ENCODE peak calls at places on chromosomes 3 and 15, in seven cellular contexts. V is neural crest cell, J is fibroblast of mammary gland, U is astrocyte of the spinal cord, H is H9, Z is cardiac muscle cell, Q is Caco-2. O is an unnamed sample.

GRCh38 chr3:176587089-176587488 is 610.2 kb downstream of the TBL1XR1 start:
- DNase-seq in V (no peak), J (no peak), U (no peak), H (no peak), Z (peak), Q (no peak), O (no peak)

GRCh38 chr3:11391930-11392688 is 119.9 kb downstream of the ATG7 start:
- DNase-seq in V (no peak), J (peak), U (peak), H (no peak), Z (peak), Q (no peak), O (no peak)

GRCh38 chr3:101851833-101852232 is 2.5 kb downstream of the NFKBIZ start:
- DNase-seq in V (no peak), J (no peak), U (no peak), H (no peak), Z (no peak), Q (no peak), O (no peak)

GRCh38 chr15:49876401-49877038 is 242.5 kb downstream of the ATP8B4 start:
- DNase-seq in V (no peak), J (no peak), U (no peak), H (peak), Z (peak), Q (peak), O (peak)

GRCh38 chr15:65391732-65392131 is 13.9 kb upstream of the IGDCC3 start:
- DNase-seq in V (no peak), J (no peak), U (no peak), H (no peak), Z (no peak), Q (no peak), O (no peak)

GRCh38 chr15:78915341-78916087 is 29.3 kb downstream of the CTSH start:
- DNase-seq in V (no peak), J (peak), U (peak), H (no peak), Z (peak), Q (no peak), O (no peak)

GRCh38 chr3:188796122-188796631 is 375.6 kb upstream of the TPRG1 start:
- DNase-seq in V (no peak), J (peak), U (peak), H (no peak), Z (peak), Q (no peak), O (no peak)

GRCh38 chr15:88764448-88764847 is 38.8 kb upstream of the ACAN start:
- DNase-seq in V (no peak), J (no peak), U (no peak), H (no peak), Z (no peak), Q (no peak), O (no peak)

GRCh38 chr15:67199881-67200763 is 54.3 kb downstream of the AAGAB start:
- DNase-seq in V (no peak), J (peak), U (no peak), H (no peak), Z (peak), Q (no peak), O (no peak)

GRCh38 chr15:37370938-37371337 is 270.6 kb upstream of the MEIS2 start:
- DNase-seq in V (no peak), J (no peak), U (no peak), H (no peak), Z (no peak), Q (no peak), O (no peak)

GRCh38 chr3:11134794-11135193 is 19.5 kb upstream of the HRH1 start:
- DNase-seq in V (no peak), J (peak), U (no peak), H (no peak), Z (peak), Q (no peak), O (no peak)

GRCh38 chr15:31178705-31179104 is 77.2 kb upstream of the TRPM1 start:
- DNase-seq in V (no peak), J (no peak), U (no peak), H (no peak), Z (no peak), Q (no peak), O (no peak)

GRCh38 chr3:133595341-133595740 is 21.9 kb downstream of the CDV3 start:
- DNase-seq in V (no peak), J (peak), U (no peak), H (no peak), Z (no peak), Q (no peak), O (no peak)

GRCh38 chr3:13762931-13763330 is 116.9 kb downstream of the WNT7A start:
- DNase-seq in V (no peak), J (no peak), U (no peak), H (no peak), Z (no peak), Q (no peak), O (no peak)
- TF ChIP-seq CTCF in V (peak), J (no peak), U (no peak), H (peak), Z (no peak), Q (no peak), O (no peak)

GRCh38 chr3:129611812-129612349 is 5.4 kb upstream of the PLXND1 start:
- DNase-seq in V (no peak), J (no peak), U (peak), H (peak), Z (peak), Q (peak), O (no peak)
- TF ChIP-seq CTCF in V (no peak), J (no peak), U (no peak), H (no peak), Z (no peak), Q (no peak), O (no peak)

GRCh38 chr3:111972891-111973290 is 5.9 kb upstream of the ABHD10 start:
- DNase-seq in V (no peak), J (no peak), U (no peak), H (no peak), Z (no peak), Q (no peak), O (no peak)
- TF ChIP-seq CTCF in V (no peak), J (no peak), U (no peak), H (no peak), Z (no peak), Q (no peak), O (no peak)

DNA sequence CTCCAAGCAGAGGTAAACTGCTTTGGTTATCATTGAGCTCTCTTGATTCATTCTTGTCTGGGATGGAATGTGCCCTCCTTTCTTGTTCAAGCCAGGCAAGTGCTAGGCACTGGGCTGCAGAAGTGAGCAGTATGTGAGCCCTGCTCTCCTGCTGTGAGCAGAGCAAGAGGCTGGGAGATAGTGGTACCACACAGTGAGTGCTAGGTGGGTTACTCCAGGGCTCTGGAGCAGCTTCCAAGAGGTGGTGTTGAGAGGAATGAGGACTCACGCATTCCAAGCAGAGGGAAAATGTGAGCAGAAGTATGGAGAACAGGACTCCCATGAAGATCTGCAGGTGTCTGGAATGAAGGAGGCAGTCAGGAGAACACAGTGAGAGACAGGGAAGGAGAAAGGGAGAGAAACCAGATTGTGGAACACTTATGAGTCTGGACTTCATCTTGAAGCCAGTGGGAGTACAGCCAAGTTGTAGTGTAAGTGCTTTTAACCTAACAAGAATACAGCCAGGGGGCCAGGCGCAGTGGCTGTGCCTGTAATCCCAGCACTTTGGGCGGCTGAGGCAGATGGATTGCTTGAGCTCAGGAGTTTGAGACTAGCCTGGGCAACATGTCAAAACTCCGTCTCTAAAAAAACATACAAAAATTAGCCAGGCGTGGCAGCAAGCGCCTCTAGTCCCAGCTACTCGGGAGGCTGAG is 199.9 kb upstream of the CTDSPL start:
- DNase-seq in V (no peak), J (no peak), U (no peak), H (no peak), Z (no peak), Q (no peak), O (no peak)
- TF ChIP-seq CTCF in V (no peak), J (no peak), U (no peak), H (no peak), Z (no peak), Q (no peak), O (no peak)

DNA sequence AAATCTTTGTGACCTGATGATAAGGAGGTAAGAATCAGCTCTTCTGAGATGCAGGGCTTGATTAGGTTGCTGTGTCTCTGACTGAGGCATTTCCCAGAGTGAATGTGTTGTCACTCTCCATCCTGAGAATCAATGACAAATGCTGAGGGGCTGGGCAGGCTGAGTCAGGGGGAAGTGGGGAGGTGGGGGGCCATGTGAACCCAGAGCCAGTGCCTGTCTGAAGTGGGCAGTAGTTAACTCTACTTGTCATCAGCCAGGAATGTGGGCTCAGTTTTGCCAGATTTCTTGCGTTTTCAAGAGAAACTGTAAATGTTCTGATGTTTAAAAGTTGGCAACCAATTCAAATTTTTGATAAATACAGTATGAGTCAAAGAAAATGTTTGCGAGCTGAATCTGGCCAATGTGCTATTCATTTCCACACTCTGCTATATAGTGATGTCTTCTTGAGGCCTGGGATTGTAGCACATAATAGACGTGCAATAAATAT is 3.1 kb upstream of the BNC1 start:
- DNase-seq in V (no peak), J (peak), U (peak), H (no peak), Z (peak), Q (no peak), O (no peak)
- TF ChIP-seq CTCF in V (no peak), J (no peak), U (no peak), H (no peak), Z (no peak), Q (no peak), O (no peak)

GRCh38 chr15:57735406-57735805 is 28.9 kb downstream of the POLR2M start:
- DNase-seq in V (no peak), J (no peak), U (no peak), H (no peak), Z (no peak), Q (no peak), O (peak)

GRCh38 chr15:57735891-57736290 is 29.4 kb downstream of the POLR2M start:
- DNase-seq in V (no peak), J (no peak), U (no peak), H (no peak), Z (no peak), Q (no peak), O (no peak)

GRCh38 chr15:57731543-57732103 is 25.1 kb downstream of the POLR2M start:
- DNase-seq in V (no peak), J (no peak), U (no peak), H (no peak), Z (no peak), Q (no peak), O (no peak)

GRCh38 chr15:57734860-57735259 is 28.3 kb downstream of the POLR2M start:
- DNase-seq in V (no peak), J (no peak), U (no peak), H (no peak), Z (no peak), Q (no peak), O (peak)

GRCh38 chr15:57732526-57733331 is 26.2 kb downstream of the POLR2M start:
- DNase-seq in V (peak), J (peak), U (peak), H (peak), Z (peak), Q (peak), O (peak)
- TF ChIP-seq CTCF in V (peak), J (peak), U (peak), H (peak), Z (peak), Q (peak), O (peak)

GRCh38 chr15:40441736-40442531 is 1.2 kb downstream of the BAHD1 start:
- DNase-seq in V (peak), J (no peak), U (no peak), H (no peak), Z (no peak), Q (peak), O (no peak)

GRCh38 chr15:40443255-40443654 is 2.5 kb downstream of the BAHD1 start:
- DNase-seq in V (no peak), J (no peak), U (no peak), H (no peak), Z (no peak), Q (no peak), O (no peak)

GRCh38 chr15:40439461-40440299 is 1.1 kb upstream of the BAHD1 start:
- DNase-seq in V (no peak), J (peak), U (no peak), H (peak), Z (peak), Q (peak), O (no peak)

GRCh38 chr15:40440300-40441011 is at the start of gene BAHD1:
- DNase-seq in V (peak), J (peak), U (peak), H (peak), Z (peak), Q (peak), O (peak)

GRCh38 chr15:40441012-40441735 is 421 bp downstream of the BAHD1 start:
- DNase-seq in V (peak), J (no peak), U (no peak), H (no peak), Z (no peak), Q (no peak), O (no peak)
- TF ChIP-seq CTCF in V (no peak), J (no peak), U (peak), H (no peak), Z (no peak), Q (no peak), O (peak)

GRCh38 chr3:184335661-184336483 is 1.5 kb upstream of the FAM131A start:
- DNase-seq in V (peak), J (peak), U (peak), H (peak), Z (peak), Q (peak), O (no peak)
- TF ChIP-seq CTCF in V (no peak), J (no peak), U (no peak), H (peak), Z (no peak), Q (no peak), O (no peak)

GRCh38 chr15:80996247-80996646 is 4.5 kb upstream of the TLNRD1 start:
- DNase-seq in V (no peak), J (peak), U (no peak), H (no peak), Z (peak), Q (no peak), O (no peak)
- TF ChIP-seq CTCF in V (peak), J (peak), U (peak), H (peak), Z (peak), Q (peak), O (peak)

O was measured in LNCaP clone FGC.